ENCODE peak calls at places on chromosomes 11 and 22, in eight cellular contexts. E is NCI-H2081; R is tibial nerve; V is iPS DF 6.9; Y is nephron progenitor cell; X is stimulated activated CD4-positive, alpha-beta T cell treated with anti-CD3 and anti-CD28 coated beads, TNF-alpha, amount 100 ng/mL, for 24 hours; G is GM06990; D is HS-27A. I is an unnamed sample.

GRCh38 chr11:2777396-2777795 is 77.6 kb upstream of the KCNQ1OT1 start:
- DNase-seq in Y (no peak), G (no peak), E (no peak), X (no peak), R (no peak), V (no peak), D (no peak), I (no peak)

GRCh38 chr11:112012877-112013276 is 12.3 kb upstream of the DLAT start:
- DNase-seq in V (no peak), G (no peak), Y (no peak), R (no peak), E (no peak), X (no peak), D (no peak), I (no peak)

GRCh38 chr11:126152152-126152551 is 59.3 kb downstream of the RPUSD4 start:
- DNase-seq in E (no peak), V (no peak), X (no peak), R (no peak), G (no peak), D (no peak), Y (no peak), I (no peak)

GRCh38 chr22:38843201-38843715 is 570 bp downstream of the NPTXR start:
- DNase-seq in V (no peak), E (peak), G (peak), X (no peak), R (no peak), Y (peak), D (no peak), I (peak)

GRCh38 chr11:65491614-65492386 is 7.0 kb upstream of the MALAT1 start:
- DNase-seq in E (peak), G (peak), Y (peak), R (peak), V (no peak), D (peak), X (no peak), I (peak)

GRCh38 chr11:1074244-1075221 is at the start of gene MUC2:
- DNase-seq in R (no peak), X (no peak), E (no peak), G (no peak), V (no peak), Y (peak), D (no peak), I (no peak)

GRCh38 chr22:31501738-31502137 is 5.4 kb downstream of the SFI1 start:
- DNase-seq in Y (no peak), G (no peak), X (no peak), V (no peak), E (no peak), D (no peak), R (no peak), I (no peak)

GRCh38 chr22:31578171-31578570 is 81.8 kb downstream of the SFI1 start:
- DNase-seq in R (no peak), X (no peak), Y (no peak), D (no peak), G (no peak), V (no peak), E (no peak), I (no peak)

GRCh38 chr11:18372187-18372586 is 22.2 kb upstream of the LDHA start:
- DNase-seq in V (no peak), D (no peak), Y (no peak), R (no peak), E (no peak), G (no peak), X (no peak), I (no peak)

GRCh38 chr11:3194016-3194816 is 24.4 kb downstream of the MRGPRG start:
- DNase-seq in G (no peak), E (no peak), Y (no peak), X (no peak), R (no peak), D (no peak), V (no peak), I (no peak)

GRCh38 chr11:124970925-124971324 is 16.9 kb downstream of the CCDC15 start:
- DNase-seq in X (no peak), R (no peak), Y (no peak), G (no peak), D (no peak), E (no peak), V (peak), I (no peak)

GRCh38 chr11:6719588-6719987 is 36.4 kb upstream of the MRPL17 start:
- DNase-seq in G (no peak), Y (no peak), D (no peak), V (no peak), X (no peak), R (no peak), E (no peak), I (no peak)

GRCh38 chr11:58549644-58550043 is 26.0 kb downstream of the LPXN start:
- DNase-seq in G (no peak), R (no peak), Y (no peak), D (no peak), X (no peak), V (no peak), E (no peak), I (no peak)

GRCh38 chr22:47605441-47605840 is 843.0 kb downstream of the TBC1D22A start:
- DNase-seq in D (no peak), X (no peak), Y (no peak), V (no peak), R (no peak), E (no peak), G (no peak), I (no peak)

I was measured in DMS153.